ENCODE peak calls at places on chromosome 13, in six cellular contexts. K is IMR-90, D is H1, E is trophoblast cell, U is neuronal stem cell, C is mesenchymal stem cell. H is an unnamed sample.

GRCh38 chr13:23467048-23467931 is 33.8 kb upstream of the SACS start:
- DNase-seq in E (no peak), D (no peak), K (peak; percentile 43), U (no peak), C (peak; percentile 9), H (no peak)

GRCh38 chr13:26707122-26708006 is 53.2 kb downstream of the GPR12 start:
- DNase-seq in D (no peak), C (peak; percentile 56), E (peak; percentile 42), K (peak; percentile 58), U (peak; percentile 48), H (peak; percentile 82)

GRCh38 chr13:29999492-30000372 is 149.3 kb upstream of the UBL3 start:
- DNase-seq in D (no peak), E (no peak), U (no peak), C (no peak), K (no peak), H (no peak)

GRCh38 chr13:60230593-60230992 is 66.9 kb upstream of the DIAPH3 start:
- DNase-seq in K (peak; percentile 1), C (peak; percentile 61), E (no peak), D (no peak), U (no peak), H (peak; percentile 53)

GRCh38 chr13:20772401-20773131 is 1.2 kb downstream of the EEF1AKMT1 start:
- DNase-seq in K (peak; percentile 1), C (no peak), E (no peak), D (no peak), U (no peak), H (no peak)

GRCh38 chr13:37886879-37887278 is 17.3 kb upstream of the TRPC4 start:
- DNase-seq in C (peak; percentile 47), K (no peak), D (no peak), U (no peak), E (no peak), H (no peak)

GRCh38 chr13:43441916-43442315 is 344.9 kb downstream of the ENOX1 start:
- DNase-seq in K (no peak), E (no peak), C (no peak), D (no peak), U (no peak), H (no peak)

GRCh38 chr13:47896546-47896945 is 104.5 kb downstream of the SUCLA2 start:
- DNase-seq in E (no peak), C (no peak), U (no peak), K (no peak), D (no peak), H (no peak)

GRCh38 chr13:28805193-28805819 is 14.8 kb upstream of the MTUS2 start:
- DNase-seq in C (no peak), D (peak; percentile 96), E (peak; percentile 19), K (no peak), U (no peak), H (peak; percentile 56)

GRCh38 chr13:110887955-110888333 is 26.9 kb downstream of the ANKRD10 start:
- DNase-seq in K (no peak), D (peak; percentile 54), C (no peak), E (no peak), U (no peak), H (no peak)

GRCh38 chr13:108594153-108594552 is 35.3 kb upstream of the MYO16 start:
- DNase-seq in D (no peak), U (no peak), K (no peak), E (peak; percentile 6), C (no peak), H (peak; percentile 54)

GRCh38 chr13:81872581-81872980 is 1531.7 kb upstream of the SPRY2 start:
- DNase-seq in D (no peak), U (peak; percentile 8), E (no peak), K (no peak), C (peak; percentile 18), H (peak; percentile 93)

GRCh38 chr13:25095862-25096453 is at the start of gene PABPC3:
- DNase-seq in C (no peak), D (no peak), U (no peak), K (no peak), E (no peak), H (no peak)

GRCh38 chr13:46345400-46345799 is 41.7 kb downstream of the RUBCNL start:
- DNase-seq in D (no peak), K (no peak), E (no peak), C (no peak), U (no peak), H (no peak)

GRCh38 chr13:31073859-31074718 is 87.6 kb downstream of the HSPH1 start:
- DNase-seq in D (no peak), K (peak; percentile 69), E (no peak), C (peak; percentile 88), U (peak; percentile 15), H (peak; percentile 55)

GRCh38 chr13:38264363-38265134 is 85.1 kb upstream of the UFM1 start:
- DNase-seq in U (no peak), C (no peak), K (no peak), D (no peak), E (no peak), H (no peak)

GRCh38 chr13:51360489-51360888 is 21.0 kb downstream of the SERPINE3 start:
- DNase-seq in K (no peak), E (no peak), U (no peak), C (no peak), D (no peak), H (no peak)

GRCh38 chr13:30004204-30004603 is 153.8 kb upstream of the UBL3 start:
- DNase-seq in U (no peak), C (no peak), E (no peak), D (no peak), K (peak; percentile 48), H (no peak)

GRCh38 chr13:113393572-113394503 is 29.9 kb upstream of the GRTP1 start:
- DNase-seq in K (peak; percentile 59), D (peak; percentile 92), U (peak; percentile 84), C (peak; percentile 64), E (peak; percentile 42), H (peak; percentile 88)

GRCh38 chr13:25177012-25177411 is 4.9 kb upstream of the AMER2 start:
- DNase-seq in D (no peak), C (no peak), K (no peak), E (no peak), U (no peak), H (no peak)

GRCh38 chr13:73608731-73609485 is 525.3 kb downstream of the KLF12 start:
- DNase-seq in C (no peak), D (no peak), U (no peak), K (no peak), E (no peak), H (no peak)

GRCh38 chr13:101490400-101491015 is 38.0 kb downstream of the ITGBL1 start:
- DNase-seq in U (no peak), E (no peak), C (peak; percentile 31), K (no peak), D (no peak), H (no peak)

GRCh38 chr13:41557719-41558118 is 100.4 kb downstream of the RGCC start:
- DNase-seq in D (no peak), C (no peak), U (no peak), E (no peak), K (no peak), H (no peak)

GRCh38 chr13:41562083-41562482 is 104.7 kb downstream of the RGCC start:
- DNase-seq in U (no peak), D (no peak), E (peak; percentile 22), K (peak; percentile 92), C (peak; percentile 69), H (no peak)

GRCh38 chr13:41562541-41563178 is 105.3 kb downstream of the RGCC start:
- DNase-seq in U (no peak), E (no peak), K (no peak), D (no peak), C (peak; percentile 37), H (no peak)

GRCh38 chr13:41561179-41561578 is 103.8 kb downstream of the RGCC start:
- DNase-seq in U (no peak), K (peak; percentile 43), C (peak; percentile 57), D (no peak), E (no peak), H (no peak)

GRCh38 chr13:41558781-41559560 is 101.6 kb downstream of the RGCC start:
- DNase-seq in D (no peak), K (no peak), U (no peak), C (no peak), E (no peak), H (no peak)
- H3K4ac ChIP-seq in D (no peak overlapping the region), K (no peak overlapping the region), U (no peak overlapping the region), C (no peak overlapping the region), E (no peak overlapping the region), H (no peak overlapping the region)

GRCh38 chr13:41059896-41060722 is 1.2 kb upstream of the WBP4 start:
- DNase-seq in C (peak; percentile 96), E (peak; percentile 96), K (peak; percentile 87), D (peak; percentile 86), U (peak; percentile 84), H (peak; percentile 98)

GRCh38 chr13:41061075-41061913 is at the start of gene WBP4:
- DNase-seq in C (peak; percentile 98), D (peak; percentile 99), K (peak; percentile 95), E (peak; percentile 95), U (peak; percentile 94), H (peak; percentile 99)

GRCh38 chr13:41060723-41061074 is 610 bp upstream of the WBP4 start:
- DNase-seq in C (peak; percentile 89), K (no peak), E (peak; percentile 83), D (peak; percentile 90), U (peak; percentile 90), H (peak; percentile 87)

GRCh38 chr13:41064493-41064892 is 3.2 kb downstream of the WBP4 start:
- DNase-seq in U (no peak), K (peak; percentile 90), D (no peak), E (no peak), C (peak; percentile 64), H (no peak)

DNA sequence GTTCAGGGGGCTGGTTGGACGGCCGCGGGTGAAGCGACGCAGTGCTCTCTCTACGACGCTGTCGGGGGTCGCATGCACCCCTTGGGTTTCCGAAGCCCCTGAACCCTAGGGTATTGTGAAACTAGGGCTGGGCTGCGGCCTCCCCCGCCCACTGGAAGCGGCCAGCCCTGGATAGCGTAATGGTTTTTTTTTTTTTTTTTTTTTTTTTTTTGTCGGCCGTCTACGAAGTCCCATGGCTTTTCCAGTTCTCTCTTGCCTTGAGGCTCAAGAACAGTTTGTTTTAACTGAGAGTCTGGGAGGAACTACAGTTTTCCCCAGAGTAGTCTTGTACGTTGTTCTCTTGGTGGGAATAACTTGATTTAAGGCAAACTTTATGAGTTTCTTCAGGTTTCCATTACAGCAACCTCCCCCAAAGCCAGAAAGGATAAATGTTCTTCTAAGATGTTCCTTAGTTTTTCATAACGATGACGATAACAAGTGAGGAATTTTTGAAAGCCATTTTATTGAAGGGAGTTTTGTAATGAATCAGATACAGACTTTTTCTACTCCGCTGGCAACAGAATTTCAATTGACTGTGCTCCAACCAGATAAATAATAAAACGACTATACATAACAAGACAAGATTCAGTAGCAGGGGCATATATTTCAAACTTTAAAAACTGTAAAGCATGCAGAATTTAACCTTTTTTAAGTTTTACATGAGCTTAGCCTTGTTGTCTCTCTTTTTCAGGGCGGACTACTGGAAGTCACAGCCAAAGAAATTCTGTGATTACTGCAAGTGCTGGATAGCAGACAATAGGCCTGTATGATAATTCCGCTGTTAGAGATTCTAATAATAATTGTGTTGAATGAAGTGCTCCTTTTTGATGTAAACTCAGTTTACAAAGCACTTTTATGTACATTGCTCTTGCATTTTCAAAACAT is 867 bp downstream of the WBP4 start:
- DNase-seq in C (peak; percentile 92), D (no peak), E (no peak), K (peak; percentile 64), U (no peak), H (no peak)
- H2BK120ac ChIP-seq in C (peak overlapping the region; percentile 64), D (no peak overlapping the region), E (peak overlapping the region; percentile 92), K (peak overlapping the region; percentile 73), U (no peak overlapping the region), H (no peak overlapping the region)

GRCh38 chr13:103528437-103528836 is 462.2 kb upstream of the SLC10A2 start:
- DNase-seq in U (no peak), C (no peak), K (no peak), D (no peak), E (no peak), H (no peak)
- H3K4me3 ChIP-seq in U (no peak overlapping the region), C (no peak overlapping the region), K (no peak overlapping the region), D (no peak overlapping the region), E (no peak overlapping the region), H (no peak overlapping the region)

GRCh38 chr13:106533101-106533939 is 2.1 kb downstream of the EFNB2 start:
- DNase-seq in U (peak; percentile 68), D (peak; percentile 82), E (peak; percentile 75), K (peak; percentile 78), C (peak; percentile 83), H (peak; percentile 87)
- H3K4ac ChIP-seq in U (no peak overlapping the region), D (no peak overlapping the region), E (peak overlapping the region; percentile 99), K (peak overlapping the region; percentile 69), C (no peak overlapping the region), H (no peak overlapping the region)

H was measured in mesendoderm.